ENCODE peak calls at places on chromosomes 16 and 17, in six cellular contexts. Y, L, H, U, C and O are unnamed samples.

GRCh38 chr16:1839554-1839953 is 12.5 kb downstream of the FAHD1 start:
- ATAC-seq in Y (no peak), L (no peak), H (no peak), U (no peak), C (no peak), O (no peak)

GRCh38 chr17:45225051-45225700 is 3.5 kb downstream of the FMNL1 start:
- ATAC-seq in Y (no peak), L (no peak), H (no peak), U (no peak), C (peak), O (no peak)

GRCh38 chr17:67558740-67559380 is 158.9 kb upstream of the NOL11 start:
- ATAC-seq in Y (peak), L (no peak), H (no peak), U (no peak), C (no peak), O (peak)

GRCh38 chr16:88824256-88825077 is 12.7 kb upstream of the APRT start:
- ATAC-seq in Y (no peak), L (no peak), H (no peak), U (no peak), C (no peak), O (no peak)

GRCh38 chr17:65638221-65638940 is 76.9 kb upstream of the AXIN2 start:
- ATAC-seq in Y (no peak), L (no peak), H (no peak), U (no peak), C (peak), O (peak)

GRCh38 chr16:50381679-50382440 is 13.1 kb upstream of the BRD7 start:
- ATAC-seq in Y (no peak), L (peak), H (no peak), U (no peak), C (no peak), O (no peak)

GRCh38 chr16:76237471-76237870 is 39.7 kb upstream of the CNTNAP4 start:
- ATAC-seq in Y (no peak), L (no peak), H (no peak), U (no peak), C (no peak), O (no peak)

GRCh38 chr17:36937001-36937960 is at the start of gene LHX1:
- ATAC-seq in Y (no peak), L (peak), H (peak), U (no peak), C (no peak), O (no peak)

GRCh38 chr16:73000907-73001521 is 46.9 kb downstream of the ZFHX3 start:
- ATAC-seq in Y (no peak), L (no peak), H (no peak), U (no peak), C (peak), O (no peak)

GRCh38 chr17:4789701-4789950 is 862 bp downstream of the GLTPD2 start:
- ATAC-seq in Y (no peak), L (no peak), H (peak), U (no peak), C (no peak), O (no peak)

GRCh38 chr16:13331918-13332317 is 430.5 kb downstream of the SHISA9 start:
- ATAC-seq in Y (no peak), L (no peak), H (no peak), U (no peak), C (no peak), O (no peak)

GRCh38 chr16:1895949-1896675 is 22.1 kb downstream of the HS3ST6 start:
- ATAC-seq in Y (peak), L (no peak), H (no peak), U (peak), C (no peak), O (no peak)

GRCh38 chr17:2262146-2262587 is 41.4 kb downstream of the SMG6 start:
- ATAC-seq in Y (no peak), L (no peak), H (no peak), U (peak), C (peak), O (peak)

GRCh38 chr17:40857535-40857934 is 9.5 kb downstream of the KRT12 start:
- ATAC-seq in Y (peak), L (no peak), H (no peak), U (peak), C (no peak), O (no peak)

GRCh38 chr17:20966869-20967268 is 75.9 kb downstream of the USP22 start:
- ATAC-seq in Y (no peak), L (peak), H (peak), U (no peak), C (no peak), O (no peak)

GRCh38 chr17:57954421-57955182 is 610 bp downstream of the CUEDC1 start:
- ATAC-seq in Y (peak), L (peak), H (no peak), U (peak), C (peak), O (peak)

GRCh38 chr16:2008631-2009301 is 855 bp downstream of the ZNF598 start:
- ATAC-seq in Y (no peak), L (peak), H (no peak), U (no peak), C (no peak), O (no peak)

GRCh38 chr17:40547079-40547784 is 18.0 kb downstream of the CCR7 start:
- ATAC-seq in Y (no peak), L (no peak), H (peak), U (no peak), C (no peak), O (no peak)

GRCh38 chr17:49978501-49978900 is 9.5 kb downstream of the DLX4 start:
- ATAC-seq in Y (no peak), L (no peak), H (no peak), U (no peak), C (no peak), O (no peak)

GRCh38 chr16:52499061-52499460 is 47.9 kb downstream of the TOX3 start:
- ATAC-seq in Y (no peak), L (no peak), H (no peak), U (no peak), C (no peak), O (no peak)